ENCODE peak calls at places on chromosomes 1 and 21, in seven cellular contexts. D, L, O, V, Y, W and U are unnamed samples.

GRCh38 chr1:53413175-53414001 is 45.8 kb upstream of the DMRTB1 start:
- DNase-seq in D (no peak), L (peak), O (peak), V (no peak), Y (no peak), W (peak), U (no peak)

GRCh38 chr1:119253366-119253765 is 112.9 kb upstream of the WARS2 start:
- DNase-seq in D (no peak), L (peak), O (no peak), V (no peak), Y (no peak), W (peak), U (no peak)

GRCh38 chr1:228940931-228941330 is 205.7 kb downstream of the RHOU start:
- DNase-seq in D (no peak), L (no peak), O (no peak), V (no peak), Y (no peak), W (no peak), U (no peak)

GRCh38 chr1:30318413-30318812 is 405.0 kb downstream of the MATN1 start:
- DNase-seq in D (no peak), L (no peak), O (no peak), V (no peak), Y (no peak), W (no peak), U (no peak)

GRCh38 chr1:22110016-22110415 is 32.9 kb downstream of the WNT4 start:
- DNase-seq in D (no peak), L (no peak), O (no peak), V (no peak), Y (no peak), W (no peak), U (no peak)

GRCh38 chr21:38567577-38568360 is 69.5 kb upstream of the ERG start:
- DNase-seq in D (no peak), L (peak), O (no peak), V (no peak), Y (no peak), W (peak), U (no peak)

GRCh38 chr1:236659792-236660587 is 26.3 kb upstream of the ACTN2 start:
- DNase-seq in D (no peak), L (no peak), O (no peak), V (no peak), Y (no peak), W (no peak), U (no peak)

GRCh38 chr1:230222678-230223077 is 155.6 kb downstream of the GALNT2 start:
- DNase-seq in D (no peak), L (no peak), O (no peak), V (no peak), Y (no peak), W (no peak), U (no peak)

GRCh38 chr1:8382051-8382505 is 64.2 kb downstream of the SLC45A1 start:
- DNase-seq in D (no peak), L (no peak), O (no peak), V (no peak), Y (no peak), W (no peak), U (peak)

GRCh38 chr1:61140778-61141177 is 58.4 kb downstream of the NFIA start:
- DNase-seq in D (no peak), L (no peak), O (no peak), V (no peak), Y (no peak), W (peak), U (no peak)

GRCh38 chr1:216456682-216457081 is 33.4 kb upstream of the USH2A start:
- DNase-seq in D (no peak), L (peak), O (no peak), V (no peak), Y (no peak), W (peak), U (no peak)

GRCh38 chr1:10074059-10074854 is 41.5 kb downstream of the UBE4B start:
- DNase-seq in D (peak), L (peak), O (no peak), V (no peak), Y (peak), W (peak), U (peak)

GRCh38 chr1:19038732-19039131 is 82.3 kb upstream of the IFFO2 start:
- DNase-seq in D (no peak), L (no peak), O (no peak), V (no peak), Y (no peak), W (no peak), U (no peak)

GRCh38 chr21:41895643-41896493 is 16.7 kb upstream of the PRDM15 start:
- DNase-seq in D (no peak), L (peak), O (peak), V (no peak), Y (no peak), W (no peak), U (no peak)

GRCh38 chr1:106207185-106207584 is 849.3 kb upstream of the PRMT6 start:
- DNase-seq in D (no peak), L (no peak), O (no peak), V (no peak), Y (no peak), W (no peak), U (no peak)

GRCh38 chr1:19385869-19386591 is 73.9 kb downstream of the SLC66A1 start:
- DNase-seq in D (no peak), L (peak), O (peak), V (peak), Y (no peak), W (peak), U (peak)

GRCh38 chr21:40660461-40660860 is 186.5 kb downstream of the DSCAM start:
- DNase-seq in D (no peak), L (no peak), O (no peak), V (no peak), Y (no peak), W (no peak), U (no peak)

GRCh38 chr1:25744140-25744581 is 55.8 kb upstream of the SELENON start:
- DNase-seq in D (peak), L (peak), O (peak), V (peak), Y (no peak), W (peak), U (peak)

GRCh38 chr1:115879977-115880376 is 39.1 kb upstream of the NHLH2 start:
- DNase-seq in D (no peak), L (no peak), O (no peak), V (no peak), Y (no peak), W (no peak), U (no peak)

GRCh38 chr1:198211696-198212095 is 54.9 kb downstream of the NEK7 start:
- DNase-seq in D (no peak), L (no peak), O (no peak), V (no peak), Y (no peak), W (no peak), U (no peak)

GRCh38 chr1:181133441-181133951 is 45.0 kb downstream of the IER5 start:
- DNase-seq in D (no peak), L (no peak), O (no peak), V (no peak), Y (no peak), W (no peak), U (no peak)

GRCh38 chr1:62425041-62425440 is 11.8 kb upstream of the USP1 start:
- DNase-seq in D (no peak), L (no peak), O (no peak), V (no peak), Y (no peak), W (no peak), U (no peak)

GRCh38 chr1:29789910-29790247 is 553.6 kb downstream of the PTPRU start:
- DNase-seq in D (no peak), L (no peak), O (no peak), V (no peak), Y (no peak), W (no peak), U (no peak)

DNA sequence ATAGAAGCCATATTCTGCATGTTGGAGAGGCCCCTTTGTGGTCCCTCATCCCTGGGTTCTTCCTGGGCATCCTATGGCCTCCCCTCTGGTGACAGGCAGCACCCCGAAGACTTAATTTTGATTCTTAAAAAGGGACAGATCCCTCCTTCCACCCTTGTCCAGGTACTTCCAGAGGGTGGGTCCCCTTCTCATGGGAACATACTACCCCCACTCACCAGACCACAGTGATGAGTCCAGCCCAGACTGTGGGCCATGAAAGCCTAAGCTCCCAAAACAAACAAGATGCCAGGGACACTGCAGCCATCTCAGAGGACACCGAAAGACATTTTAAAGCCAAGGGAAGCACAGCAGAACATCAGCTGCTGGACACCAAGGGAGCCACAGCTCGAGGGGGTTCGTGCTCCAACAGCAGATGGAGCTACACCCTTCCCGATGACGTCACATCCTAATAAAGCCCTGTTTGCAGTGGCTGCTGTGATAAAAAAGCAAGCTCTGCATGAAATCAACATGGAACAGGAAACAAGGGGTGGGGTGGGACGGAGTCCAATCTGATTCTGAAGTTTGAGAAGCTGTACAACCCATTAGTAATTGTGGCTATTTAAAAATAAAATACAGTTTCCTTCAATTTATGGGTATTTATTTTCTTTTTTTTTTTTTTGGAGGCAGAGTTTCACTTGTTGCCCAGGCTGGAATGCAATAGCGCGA is 32.4 kb downstream of the GNB1 start:
- DNase-seq in D (peak), L (peak), O (peak), V (peak), Y (no peak), W (peak), U (peak)
- TF ChIP-seq CTCF in D (no peak), L (peak), O (no peak), V (peak), Y (peak), W (peak), U (peak)

DNA sequence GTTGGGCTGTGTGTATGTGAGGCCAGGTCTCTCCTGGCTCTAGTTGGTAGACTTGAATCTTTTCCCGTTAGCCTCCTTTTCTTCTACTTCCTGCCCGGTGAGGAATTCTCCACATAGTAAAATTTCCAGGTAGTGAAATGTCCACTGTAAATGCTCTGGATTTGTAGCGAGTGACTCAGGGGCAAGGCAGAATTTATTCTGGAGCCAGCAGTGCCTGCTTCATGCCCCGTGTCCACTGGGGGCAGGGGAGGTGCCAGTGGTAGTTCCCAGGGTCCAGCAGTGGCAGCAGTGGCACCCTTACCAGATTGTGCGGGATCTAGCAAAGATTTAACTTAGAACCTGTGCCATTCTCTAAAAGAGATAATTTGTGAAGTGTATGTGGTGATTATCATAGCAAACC is 74.5 kb upstream of the USP24 start:
- DNase-seq in D (no peak), L (no peak), O (no peak), V (no peak), Y (no peak), W (no peak), U (no peak)
- TF ChIP-seq CTCF in D (no peak), L (no peak), O (no peak), V (no peak), Y (no peak), W (no peak), U (no peak)

DNA sequence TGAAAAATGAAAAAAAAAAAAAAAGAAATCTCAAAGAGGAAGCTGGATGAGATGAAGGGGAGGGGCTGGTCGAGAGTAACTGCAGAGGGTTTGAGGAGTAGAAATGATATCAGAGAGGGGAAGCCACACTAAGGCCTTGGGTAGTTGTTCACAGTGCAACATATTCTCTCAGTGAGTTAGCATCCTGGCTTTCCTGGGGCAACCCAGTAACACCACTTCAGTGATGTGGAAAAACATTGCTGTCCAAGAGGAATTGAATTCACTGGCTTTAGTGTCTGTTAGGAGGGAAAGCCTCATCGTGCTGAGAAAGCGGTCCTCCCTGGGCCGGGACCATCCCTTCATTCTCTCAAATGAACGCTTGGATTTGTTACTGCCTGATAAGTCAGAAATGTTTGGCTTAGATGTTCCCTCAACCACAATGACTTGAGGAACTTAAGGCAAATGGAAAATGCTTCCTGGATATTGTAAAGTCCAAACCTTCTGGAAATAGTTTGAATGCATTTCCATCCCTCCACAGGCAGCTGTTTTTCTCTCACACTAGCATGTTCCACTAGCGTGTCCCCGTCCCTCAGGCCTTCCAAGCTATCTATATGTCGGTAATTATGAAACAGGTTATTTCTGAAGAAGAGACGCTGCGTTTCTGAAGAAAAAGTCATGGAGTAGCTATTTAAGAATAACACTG is 12.2 kb downstream of the TGFB2 start:
- DNase-seq in D (no peak), L (no peak), O (no peak), V (no peak), Y (no peak), W (peak), U (no peak)
- TF ChIP-seq CTCF in D (no peak), L (no peak), O (no peak), V (no peak), Y (no peak), W (no peak), U (no peak)

GRCh38 chr1:85581138-85581801 is 709 bp downstream of the CCN1 start:
- DNase-seq in D (peak), L (peak), O (peak), V (peak), Y (no peak), W (peak), U (peak)
- TF ChIP-seq CTCF in D (peak), L (peak), O (peak), V (peak), Y (peak), W (peak), U (peak)

GRCh38 chr1:57019240-57019805 is 53.5 kb upstream of the C8B start:
- DNase-seq in D (no peak), L (no peak), O (no peak), V (no peak), Y (no peak), W (no peak), U (no peak)

GRCh38 chr1:57026942-57027341 is 61.1 kb upstream of the C8B start:
- DNase-seq in D (no peak), L (no peak), O (no peak), V (no peak), Y (no peak), W (no peak), U (no peak)

DNA sequence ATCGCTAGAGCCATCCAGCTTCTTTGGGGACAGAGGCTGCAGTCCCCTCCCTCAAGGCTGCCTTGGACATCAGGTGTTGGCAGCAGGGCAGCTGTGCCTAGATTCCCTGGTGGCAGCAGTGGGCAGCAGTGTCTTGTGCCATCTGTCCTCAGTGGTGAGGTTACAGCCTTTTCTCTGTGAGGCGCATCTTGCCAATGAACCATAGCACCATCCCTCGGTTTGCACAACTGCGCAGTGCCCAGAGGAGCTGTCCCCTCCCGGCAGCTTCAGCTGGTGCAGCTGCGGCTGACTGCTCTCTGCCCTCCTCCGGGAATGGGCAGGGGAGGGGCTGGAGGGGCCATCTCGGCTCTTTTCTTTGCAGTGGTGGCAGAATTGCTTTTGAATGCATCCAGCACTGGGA is 59.0 kb upstream of the C8B start:
- DNase-seq in D (no peak), L (no peak), O (no peak), V (no peak), Y (no peak), W (no peak), U (no peak)
- TF ChIP-seq CTCF in D (no peak), L (no peak), O (no peak), V (no peak), Y (no peak), W (no peak), U (no peak)

GRCh38 chr1:114558548-114558947 is 22.9 kb downstream of the BCAS2 start:
- DNase-seq in D (no peak), L (peak), O (no peak), V (no peak), Y (no peak), W (peak), U (no peak)
- TF ChIP-seq CTCF in D (no peak), L (no peak), O (no peak), V (peak), Y (peak), W (peak), U (no peak)

GRCh38 chr1:178502330-178502714 is 5.6 kb upstream of the CLEC20A start:
- DNase-seq in D (no peak), L (no peak), O (no peak), V (no peak), Y (no peak), W (no peak), U (no peak)

GRCh38 chr1:178500936-178501554 is 4.3 kb upstream of the CLEC20A start:
- DNase-seq in D (no peak), L (no peak), O (no peak), V (no peak), Y (no peak), W (no peak), U (no peak)

GRCh38 chr1:178498896-178499675 is 2.3 kb upstream of the CLEC20A start:
- DNase-seq in D (no peak), L (no peak), O (no peak), V (no peak), Y (no peak), W (no peak), U (no peak)

GRCh38 chr1:178501705-178502329 is 5.1 kb upstream of the CLEC20A start:
- DNase-seq in D (peak), L (peak), O (peak), V (peak), Y (peak), W (peak), U (peak)

DNA sequence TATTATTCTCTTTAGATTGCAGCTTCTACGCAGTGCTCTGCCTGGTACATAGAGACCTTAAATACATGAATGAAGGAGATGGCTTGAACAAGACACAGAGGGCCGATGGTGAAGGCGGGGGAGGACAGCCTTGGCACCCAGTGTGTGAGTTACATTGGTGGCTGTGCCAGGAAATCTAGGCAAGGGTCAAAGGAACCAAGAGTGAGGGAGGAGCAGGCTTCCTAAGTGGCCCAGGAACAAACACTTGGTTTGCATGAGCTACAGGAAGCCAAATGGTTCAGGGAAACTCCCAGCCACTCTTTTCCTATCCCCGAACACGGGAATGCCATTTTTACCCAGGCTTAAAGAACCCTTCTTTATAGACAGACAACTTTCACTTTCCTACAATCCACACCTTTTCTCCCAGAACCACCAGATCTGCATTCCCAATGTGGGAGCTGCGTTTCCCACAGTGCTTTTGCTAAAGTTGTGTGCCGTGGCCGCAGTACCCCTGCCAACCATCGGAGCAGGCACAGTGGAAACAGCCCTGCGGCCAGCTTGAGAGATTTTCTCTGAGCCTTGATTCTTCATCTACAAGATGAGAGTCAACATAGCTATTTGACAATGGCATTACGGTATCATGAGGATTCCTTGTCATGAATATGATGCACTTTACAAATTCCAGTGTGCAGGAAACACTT is 3.5 kb upstream of the CLEC20A start:
- DNase-seq in D (no peak), L (no peak), O (no peak), V (no peak), Y (no peak), W (no peak), U (no peak)
- TF ChIP-seq CTCF in D (no peak), L (no peak), O (no peak), V (no peak), Y (peak), W (peak), U (no peak)

GRCh38 chr1:171740987-171741871 is 636 bp downstream of the VAMP4 start:
- DNase-seq in D (peak), L (peak), O (peak), V (no peak), Y (peak), W (peak), U (peak)
- TF ChIP-seq CTCF in D (no peak), L (peak), O (no peak), V (peak), Y (peak), W (peak), U (no peak)

GRCh38 chr1:189803364-189803763 is 674.3 kb downstream of the BRINP3 start:
- DNase-seq in D (no peak), L (no peak), O (no peak), V (no peak), Y (no peak), W (no peak), U (no peak)
- TF ChIP-seq CTCF in D (no peak), L (no peak), O (no peak), V (no peak), Y (no peak), W (no peak), U (no peak)